ENCODE peak calls at places on chromosomes 1 and 21, in five cellular contexts. One of them, this sample, is unnamed. For H3K4me1, the result is how much of the 10 kb centered on the place peaks cover.

GRCh38 chr1:77253211-77253610 is 28.6 kb upstream of the AK5 start:
- DNase-seq in PC-3: no peak
- DNase-seq in suprapubic skin: no peak
- DNase-seq in tibial nerve: no peak
- DNase-seq in MM.1S: no peak
- DNase-seq in this sample: no peak

GRCh38 chr1:85628791-85629531 is 48.4 kb downstream of the CCN1 start:
- DNase-seq in PC-3: peak
- DNase-seq in suprapubic skin: no peak
- DNase-seq in tibial nerve: no peak
- DNase-seq in MM.1S: no peak
- DNase-seq in this sample: peak

GRCh38 chr1:57017717-57018116 is 51.9 kb upstream of the C8B start:
- DNase-seq in PC-3: no peak
- DNase-seq in suprapubic skin: no peak
- DNase-seq in tibial nerve: no peak
- DNase-seq in MM.1S: no peak
- DNase-seq in this sample: no peak

GRCh38 chr21:36551731-36552457 is 72.0 kb upstream of the CLDN14 start:
- DNase-seq in PC-3: no peak
- DNase-seq in suprapubic skin: no peak
- DNase-seq in tibial nerve: no peak
- DNase-seq in MM.1S: no peak
- DNase-seq in this sample: peak

GRCh38 chr1:23210351-23210785 is 6.9 kb downstream of the HTR1D start:
- DNase-seq in PC-3: peak
- DNase-seq in suprapubic skin: no peak
- DNase-seq in tibial nerve: no peak
- DNase-seq in MM.1S: no peak
- DNase-seq in this sample: no peak

GRCh38 chr21:45074818-45075605 is 632 bp downstream of the ADARB1 start:
- DNase-seq in PC-3: peak
- DNase-seq in suprapubic skin: no peak
- DNase-seq in tibial nerve: no peak
- DNase-seq in MM.1S: no peak
- DNase-seq in this sample: no peak

GRCh38 chr1:17472814-17473213 is 33.3 kb upstream of the RCC2 start:
- DNase-seq in PC-3: no peak
- DNase-seq in suprapubic skin: no peak
- DNase-seq in tibial nerve: no peak
- DNase-seq in MM.1S: no peak
- DNase-seq in this sample: no peak

GRCh38 chr1:4394366-4394765 is 260.0 kb upstream of the AJAP1 start:
- DNase-seq in PC-3: no peak
- DNase-seq in suprapubic skin: no peak
- DNase-seq in tibial nerve: no peak
- DNase-seq in MM.1S: no peak
- DNase-seq in this sample: no peak

GRCh38 chr1:69567847-69568434 is at the start of gene LRRC7:
- DNase-seq in PC-3: no peak
- DNase-seq in suprapubic skin: peak
- DNase-seq in tibial nerve: no peak
- DNase-seq in MM.1S: peak
- DNase-seq in this sample: no peak

GRCh38 chr1:184191181-184191601 is 139.7 kb downstream of the TSEN15 start:
- DNase-seq in PC-3: no peak
- DNase-seq in suprapubic skin: peak
- DNase-seq in tibial nerve: no peak
- DNase-seq in MM.1S: no peak
- DNase-seq in this sample: peak

GRCh38 chr1:218878369-218878768 is 295.3 kb upstream of the LYPLAL1 start:
- DNase-seq in PC-3: peak
- DNase-seq in suprapubic skin: no peak
- DNase-seq in tibial nerve: no peak
- DNase-seq in MM.1S: no peak
- DNase-seq in this sample: no peak

GRCh38 chr1:17059391-17060128 is 5.7 kb upstream of the SDHB start:
- DNase-seq in PC-3: peak
- DNase-seq in suprapubic skin: no peak
- DNase-seq in tibial nerve: peak
- DNase-seq in MM.1S: peak
- DNase-seq in this sample: peak

GRCh38 chr1:109769335-109770078 is 5.8 kb upstream of the EPS8L3 start:
- DNase-seq in PC-3: peak
- DNase-seq in suprapubic skin: peak
- DNase-seq in tibial nerve: no peak
- DNase-seq in MM.1S: no peak
- DNase-seq in this sample: no peak

GRCh38 chr1:193014354-193014753 is 44.8 kb downstream of the UCHL5 start:
- DNase-seq in PC-3: no peak
- DNase-seq in suprapubic skin: no peak
- DNase-seq in tibial nerve: no peak
- DNase-seq in MM.1S: no peak
- DNase-seq in this sample: no peak
- H3K27ac ChIP-seq in PC-3: no peak
- H3K27ac ChIP-seq in suprapubic skin: no peak
- H3K27ac ChIP-seq in tibial nerve: no peak
- H3K27ac ChIP-seq in MM.1S: no peak
- H3K27ac ChIP-seq in this sample: no peak

DNA sequence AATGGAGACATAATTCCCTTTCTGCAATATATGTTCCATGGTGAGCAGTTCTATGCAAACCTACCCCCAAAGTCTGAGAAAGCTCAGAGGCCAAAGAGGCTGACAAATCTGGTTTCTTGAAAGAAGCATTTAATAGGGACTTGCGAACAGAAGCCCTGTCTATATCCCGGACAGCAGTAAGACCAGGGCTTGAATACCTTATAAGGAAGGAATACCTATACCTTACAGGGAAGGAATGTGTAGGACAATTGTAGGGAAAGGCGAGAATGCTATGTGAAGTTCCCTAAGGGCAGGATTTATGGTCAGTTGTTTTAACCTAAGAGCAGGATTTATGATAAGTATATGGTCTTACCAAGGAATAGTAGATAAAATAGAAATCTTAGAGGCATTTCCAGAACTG is 5.0 kb upstream of the SLC41A1 start:
- DNase-seq in PC-3: no peak
- DNase-seq in suprapubic skin: no peak
- DNase-seq in tibial nerve: no peak
- DNase-seq in MM.1S: no peak
- DNase-seq in this sample: no peak
- TF ChIP-seq CTCF in PC-3: no peak
- TF ChIP-seq CTCF in suprapubic skin: no peak
- TF ChIP-seq CTCF in tibial nerve: no peak
- TF ChIP-seq CTCF in MM.1S: no peak
- TF ChIP-seq CTCF in this sample: no peak

GRCh38 chr1:43549921-43550597 is 19.4 kb downstream of the PTPRF start:
- DNase-seq in PC-3: peak
- DNase-seq in suprapubic skin: peak
- DNase-seq in tibial nerve: no peak
- DNase-seq in MM.1S: peak
- DNase-seq in this sample: no peak

GRCh38 chr1:43552813-43553212 is 22.1 kb downstream of the PTPRF start:
- DNase-seq in PC-3: no peak
- DNase-seq in suprapubic skin: no peak
- DNase-seq in tibial nerve: no peak
- DNase-seq in MM.1S: no peak
- DNase-seq in this sample: no peak

GRCh38 chr1:43551396-43551888 is 20.8 kb downstream of the PTPRF start:
- DNase-seq in PC-3: no peak
- DNase-seq in suprapubic skin: no peak
- DNase-seq in tibial nerve: no peak
- DNase-seq in MM.1S: no peak
- DNase-seq in this sample: no peak

GRCh38 chr1:43552059-43552742 is 21.5 kb downstream of the PTPRF start:
- DNase-seq in PC-3: no peak
- DNase-seq in suprapubic skin: no peak
- DNase-seq in tibial nerve: no peak
- DNase-seq in MM.1S: no peak
- DNase-seq in this sample: no peak

DNA sequence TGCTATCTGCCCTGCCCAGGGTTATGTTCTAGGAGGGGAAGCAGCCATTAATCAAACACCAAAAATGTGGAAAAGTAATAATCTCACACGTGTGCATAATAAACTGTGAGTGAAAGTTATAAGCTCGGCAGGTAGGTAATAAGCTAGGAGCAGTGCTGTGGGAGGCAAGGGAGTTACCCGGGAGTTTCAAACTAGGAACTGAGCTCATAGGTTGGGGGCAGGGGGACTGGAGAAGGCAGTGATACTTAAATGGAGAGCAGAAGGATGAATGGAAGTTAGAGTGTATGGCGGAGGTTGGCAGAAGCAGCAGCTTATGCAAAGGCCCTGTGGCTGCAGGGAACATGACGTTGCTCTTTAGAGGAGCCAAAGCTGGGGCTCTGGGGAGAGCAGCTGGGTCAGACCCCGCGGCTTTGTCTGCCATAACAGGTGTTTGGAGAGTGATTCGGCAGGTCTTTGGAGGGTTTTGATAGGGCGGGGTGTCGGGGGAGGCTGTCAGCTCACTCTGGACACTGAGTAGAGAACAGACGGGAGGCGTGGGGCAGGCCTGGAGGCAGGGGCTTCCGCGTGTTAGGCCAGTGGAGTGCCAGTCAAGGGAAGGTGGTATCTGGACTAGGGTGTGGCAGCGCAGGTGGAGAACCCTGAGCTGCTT is 20.0 kb downstream of the PTPRF start:
- DNase-seq in PC-3: no peak
- DNase-seq in suprapubic skin: no peak
- DNase-seq in tibial nerve: no peak
- DNase-seq in MM.1S: no peak
- DNase-seq in this sample: no peak
- H3K4me1 ChIP-seq in PC-3: under half
- H3K4me1 ChIP-seq in suprapubic skin: half or more
- H3K4me1 ChIP-seq in tibial nerve: half or more
- H3K4me1 ChIP-seq in MM.1S: under half
- H3K4me1 ChIP-seq in this sample: under half

DNA sequence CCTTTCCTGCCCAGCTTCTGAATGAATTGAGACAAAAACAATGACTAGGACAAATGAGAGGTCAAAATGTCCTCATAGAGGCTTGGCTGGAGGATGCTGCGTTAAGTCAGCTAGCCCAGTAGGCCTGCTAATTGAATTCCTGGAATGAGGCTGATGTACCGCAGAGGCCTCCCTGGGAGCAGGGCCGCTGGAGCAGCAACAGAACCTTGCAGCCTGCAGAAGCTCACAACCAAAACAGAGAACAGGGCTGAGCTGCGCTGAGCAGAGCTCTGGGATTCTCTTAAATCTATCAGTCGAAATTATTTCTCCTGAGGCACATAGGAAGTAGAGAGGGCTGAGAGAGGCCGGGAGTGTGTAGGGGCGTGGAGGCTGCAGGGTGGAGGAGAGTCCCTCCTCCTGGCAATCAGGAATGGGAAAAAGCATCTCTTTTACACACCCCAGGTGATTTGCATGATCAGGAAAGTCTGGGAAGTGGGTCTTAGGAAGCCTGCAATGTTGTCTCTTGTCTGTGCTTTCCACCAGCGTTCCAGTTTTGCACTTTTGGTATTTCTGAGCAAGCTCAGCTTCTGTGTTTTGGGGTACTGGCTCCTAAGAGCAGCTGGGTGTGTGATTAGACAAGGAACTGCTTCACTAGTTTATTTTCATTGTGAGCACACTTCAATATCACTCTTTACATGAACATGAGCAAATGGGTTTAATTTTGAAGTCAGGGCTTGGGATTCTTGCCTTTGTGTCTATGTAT is 66.5 kb downstream of the RYR2 start:
- DNase-seq in PC-3: no peak
- DNase-seq in suprapubic skin: no peak
- DNase-seq in tibial nerve: no peak
- DNase-seq in MM.1S: no peak
- DNase-seq in this sample: no peak
- H3K27ac ChIP-seq in PC-3: no peak
- H3K27ac ChIP-seq in suprapubic skin: no peak
- H3K27ac ChIP-seq in tibial nerve: no peak
- H3K27ac ChIP-seq in MM.1S: no peak
- H3K27ac ChIP-seq in this sample: no peak

GRCh38 chr1:242454262-242455051 is 70.0 kb downstream of the PLD5 start:
- DNase-seq in PC-3: peak
- DNase-seq in suprapubic skin: no peak
- DNase-seq in tibial nerve: no peak
- DNase-seq in MM.1S: peak
- DNase-seq in this sample: no peak

GRCh38 chr1:242452573-242452972 is 71.9 kb downstream of the PLD5 start:
- DNase-seq in PC-3: no peak
- DNase-seq in suprapubic skin: no peak
- DNase-seq in tibial nerve: no peak
- DNase-seq in MM.1S: no peak
- DNase-seq in this sample: no peak

GRCh38 chr1:242449211-242449610 is 75.3 kb downstream of the PLD5 start:
- DNase-seq in PC-3: no peak
- DNase-seq in suprapubic skin: no peak
- DNase-seq in tibial nerve: no peak
- DNase-seq in MM.1S: no peak
- DNase-seq in this sample: no peak

GRCh38 chr1:242455052-242455361 is 69.5 kb downstream of the PLD5 start:
- DNase-seq in PC-3: no peak
- DNase-seq in suprapubic skin: no peak
- DNase-seq in tibial nerve: no peak
- DNase-seq in MM.1S: no peak
- DNase-seq in this sample: no peak
- TF ChIP-seq CTCF in PC-3: no peak
- TF ChIP-seq CTCF in suprapubic skin: no peak
- TF ChIP-seq CTCF in tibial nerve: no peak
- TF ChIP-seq CTCF in MM.1S: no peak
- TF ChIP-seq CTCF in this sample: no peak

GRCh38 chr1:203280061-203280460 is 25.3 kb upstream of the BTG2 start:
- DNase-seq in PC-3: no peak
- DNase-seq in suprapubic skin: no peak
- DNase-seq in tibial nerve: no peak
- DNase-seq in MM.1S: no peak
- DNase-seq in this sample: peak

GRCh38 chr1:203281033-203281432 is 24.3 kb upstream of the BTG2 start:
- DNase-seq in PC-3: peak
- DNase-seq in suprapubic skin: no peak
- DNase-seq in tibial nerve: no peak
- DNase-seq in MM.1S: no peak
- DNase-seq in this sample: peak

GRCh38 chr1:203276916-203277535 is 28.3 kb upstream of the BTG2 start:
- DNase-seq in PC-3: no peak
- DNase-seq in suprapubic skin: no peak
- DNase-seq in tibial nerve: no peak
- DNase-seq in MM.1S: no peak
- DNase-seq in this sample: peak

GRCh38 chr1:203278087-203278884 is 27.0 kb upstream of the BTG2 start:
- DNase-seq in PC-3: no peak
- DNase-seq in suprapubic skin: peak
- DNase-seq in tibial nerve: peak
- DNase-seq in MM.1S: peak
- DNase-seq in this sample: peak

GRCh38 chr1:203278885-203279406 is 26.4 kb upstream of the BTG2 start:
- DNase-seq in PC-3: no peak
- DNase-seq in suprapubic skin: no peak
- DNase-seq in tibial nerve: no peak
- DNase-seq in MM.1S: no peak
- DNase-seq in this sample: no peak
- H3K4me1 ChIP-seq in PC-3: under half
- H3K4me1 ChIP-seq in suprapubic skin: half or more
- H3K4me1 ChIP-seq in tibial nerve: half or more
- H3K4me1 ChIP-seq in MM.1S: under half
- H3K4me1 ChIP-seq in this sample: under half

This sample was measured in tibial artery.